ENCODE peak calls at places on chromosomes 3 and 15, in ten cellular contexts. One of them, this sample, is unnamed.

GRCh38 chr15:68743256-68743655 is 77.4 kb downstream of the ANP32A start:
- DNase-seq in small intestine: no peak
- DNase-seq in GM12865: no peak
- DNase-seq in coronary artery: no peak
- DNase-seq in T-cell: no peak
- DNase-seq in NAMALWA: no peak
- DNase-seq in pancreas: no peak
- DNase-seq in Calu3: no peak
- DNase-seq in H54: no peak
- DNase-seq in T47D: no peak
- DNase-seq in this sample: no peak

GRCh38 chr3:152430223-152431002 is 161.7 kb downstream of the MBNL1 start:
- DNase-seq in small intestine: no peak
- DNase-seq in GM12865: no peak
- DNase-seq in coronary artery: no peak
- DNase-seq in T-cell: no peak
- DNase-seq in NAMALWA: no peak
- DNase-seq in pancreas: no peak
- DNase-seq in Calu3: no peak
- DNase-seq in H54: no peak
- DNase-seq in T47D: no peak
- DNase-seq in this sample: peak; percentile 84

GRCh38 chr15:87743557-87743956 is 513.0 kb downstream of the NTRK3 start:
- DNase-seq in small intestine: no peak
- DNase-seq in GM12865: no peak
- DNase-seq in coronary artery: no peak
- DNase-seq in T-cell: no peak
- DNase-seq in NAMALWA: no peak
- DNase-seq in pancreas: no peak
- DNase-seq in Calu3: no peak
- DNase-seq in H54: no peak
- DNase-seq in T47D: no peak
- DNase-seq in this sample: peak; percentile 13

GRCh38 chr15:41231536-41231935 is 468 bp downstream of the CHP1 start:
- DNase-seq in small intestine: no peak
- DNase-seq in GM12865: no peak
- DNase-seq in coronary artery: no peak
- DNase-seq in T-cell: no peak
- DNase-seq in NAMALWA: no peak
- DNase-seq in pancreas: no peak
- DNase-seq in Calu3: no peak
- DNase-seq in H54: no peak
- DNase-seq in T47D: no peak
- DNase-seq in this sample: no peak

GRCh38 chr3:42159706-42160472 is 68.7 kb downstream of the TRAK1 start:
- DNase-seq in small intestine: peak; percentile 96
- DNase-seq in GM12865: peak; percentile 79
- DNase-seq in coronary artery: no peak
- DNase-seq in T-cell: peak; percentile 36
- DNase-seq in NAMALWA: no peak
- DNase-seq in pancreas: peak; percentile 72
- DNase-seq in Calu3: peak; percentile 88
- DNase-seq in H54: no peak
- DNase-seq in T47D: peak; percentile 87
- DNase-seq in this sample: peak; percentile 38

GRCh38 chr3:116444099-116444700 is 1.1 kb downstream of the LSAMP start:
- DNase-seq in small intestine: no peak
- DNase-seq in GM12865: no peak
- DNase-seq in coronary artery: no peak
- DNase-seq in T-cell: no peak
- DNase-seq in NAMALWA: no peak
- DNase-seq in pancreas: no peak
- DNase-seq in Calu3: no peak
- DNase-seq in H54: no peak
- DNase-seq in T47D: no peak
- DNase-seq in this sample: peak; percentile 3

GRCh38 chr3:126311338-126311978 is 45.8 kb downstream of the KLF15 start:
- DNase-seq in small intestine: no peak
- DNase-seq in GM12865: no peak
- DNase-seq in coronary artery: no peak
- DNase-seq in T-cell: no peak
- DNase-seq in NAMALWA: no peak
- DNase-seq in pancreas: no peak
- DNase-seq in Calu3: no peak
- DNase-seq in H54: no peak
- DNase-seq in T47D: no peak
- DNase-seq in this sample: no peak

GRCh38 chr15:85692873-85693272 is 101.9 kb downstream of the KLHL25 start:
- DNase-seq in small intestine: peak; percentile 35
- DNase-seq in GM12865: peak; percentile 92
- DNase-seq in coronary artery: no peak
- DNase-seq in T-cell: no peak
- DNase-seq in NAMALWA: peak; percentile 58
- DNase-seq in pancreas: no peak
- DNase-seq in Calu3: no peak
- DNase-seq in H54: no peak
- DNase-seq in T47D: no peak
- DNase-seq in this sample: no peak

GRCh38 chr3:183028416-183028815 is 48.1 kb upstream of the DCUN1D1 start:
- DNase-seq in small intestine: no peak
- DNase-seq in GM12865: no peak
- DNase-seq in coronary artery: no peak
- DNase-seq in T-cell: no peak
- DNase-seq in NAMALWA: no peak
- DNase-seq in pancreas: no peak
- DNase-seq in Calu3: no peak
- DNase-seq in H54: no peak
- DNase-seq in T47D: no peak
- DNase-seq in this sample: no peak

GRCh38 chr15:23422099-23422945 is 24.7 kb downstream of the GOLGA6L2 start:
- DNase-seq in small intestine: no peak
- DNase-seq in GM12865: no peak
- DNase-seq in coronary artery: no peak
- DNase-seq in T-cell: no peak
- DNase-seq in NAMALWA: no peak
- DNase-seq in pancreas: no peak
- DNase-seq in Calu3: no peak
- DNase-seq in H54: no peak
- DNase-seq in T47D: no peak
- DNase-seq in this sample: peak; percentile 10

GRCh38 chr3:108218811-108219210 is 3.4 kb downstream of the IFT57 start:
- DNase-seq in small intestine: no peak
- DNase-seq in GM12865: no peak
- DNase-seq in coronary artery: no peak
- DNase-seq in T-cell: no peak
- DNase-seq in NAMALWA: no peak
- DNase-seq in pancreas: no peak
- DNase-seq in Calu3: no peak
- DNase-seq in H54: no peak
- DNase-seq in T47D: no peak
- DNase-seq in this sample: peak; percentile 56

GRCh38 chr15:31365655-31366127 is 39.1 kb downstream of the KLF13 start:
- DNase-seq in small intestine: peak; percentile 98
- DNase-seq in GM12865: peak; percentile 75
- DNase-seq in coronary artery: peak; percentile 99
- DNase-seq in T-cell: peak; percentile 79
- DNase-seq in NAMALWA: peak; percentile 89
- DNase-seq in pancreas: peak; percentile 98
- DNase-seq in Calu3: no peak
- DNase-seq in H54: no peak
- DNase-seq in T47D: peak; percentile 23
- DNase-seq in this sample: peak; percentile 85

GRCh38 chr3:30145281-30145680 is 461.1 kb upstream of the TGFBR2 start:
- DNase-seq in small intestine: no peak
- DNase-seq in GM12865: no peak
- DNase-seq in coronary artery: no peak
- DNase-seq in T-cell: no peak
- DNase-seq in NAMALWA: no peak
- DNase-seq in pancreas: no peak
- DNase-seq in Calu3: peak; percentile 10
- DNase-seq in H54: no peak
- DNase-seq in T47D: no peak
- DNase-seq in this sample: no peak

GRCh38 chr3:140822381-140823047 is 119.1 kb upstream of the SLC25A36 start:
- DNase-seq in small intestine: no peak
- DNase-seq in GM12865: no peak
- DNase-seq in coronary artery: no peak
- DNase-seq in T-cell: no peak
- DNase-seq in NAMALWA: peak; percentile 6
- DNase-seq in pancreas: no peak
- DNase-seq in Calu3: no peak
- DNase-seq in H54: no peak
- DNase-seq in T47D: no peak
- DNase-seq in this sample: peak; percentile 8

GRCh38 chr3:105656607-105657504 is 212.0 kb downstream of the CBLB start:
- DNase-seq in small intestine: peak; percentile 31
- DNase-seq in GM12865: no peak
- DNase-seq in coronary artery: no peak
- DNase-seq in T-cell: no peak
- DNase-seq in NAMALWA: no peak
- DNase-seq in pancreas: no peak
- DNase-seq in Calu3: no peak
- DNase-seq in H54: no peak
- DNase-seq in T47D: no peak
- DNase-seq in this sample: no peak

GRCh38 chr15:88231909-88232308 is 24.6 kb downstream of the NTRK3 start:
- DNase-seq in small intestine: no peak
- DNase-seq in GM12865: no peak
- DNase-seq in coronary artery: peak; percentile 63
- DNase-seq in T-cell: no peak
- DNase-seq in NAMALWA: no peak
- DNase-seq in pancreas: no peak
- DNase-seq in Calu3: no peak
- DNase-seq in H54: no peak
- DNase-seq in T47D: no peak
- DNase-seq in this sample: no peak

GRCh38 chr3:193946945-193947344 is 189.0 kb upstream of the HES1 start:
- DNase-seq in small intestine: peak; percentile 53
- DNase-seq in GM12865: no peak
- DNase-seq in coronary artery: no peak
- DNase-seq in T-cell: no peak
- DNase-seq in NAMALWA: no peak
- DNase-seq in pancreas: no peak
- DNase-seq in Calu3: peak; percentile 72
- DNase-seq in H54: no peak
- DNase-seq in T47D: no peak
- DNase-seq in this sample: no peak

GRCh38 chr3:187844708-187845107 is 99.4 kb upstream of the BCL6 start:
- DNase-seq in small intestine: no peak
- DNase-seq in GM12865: no peak
- DNase-seq in coronary artery: no peak
- DNase-seq in T-cell: no peak
- DNase-seq in NAMALWA: no peak
- DNase-seq in pancreas: no peak
- DNase-seq in Calu3: no peak
- DNase-seq in H54: no peak
- DNase-seq in T47D: no peak
- DNase-seq in this sample: no peak

GRCh38 chr3:185511711-185512110 is 12.9 kb upstream of the TMEM41A start:
- DNase-seq in small intestine: peak; percentile 75
- DNase-seq in GM12865: no peak
- DNase-seq in coronary artery: no peak
- DNase-seq in T-cell: no peak
- DNase-seq in NAMALWA: no peak
- DNase-seq in pancreas: no peak
- DNase-seq in Calu3: no peak
- DNase-seq in H54: no peak
- DNase-seq in T47D: no peak
- DNase-seq in this sample: no peak

GRCh38 chr3:21672303-21672702 is 78.7 kb downstream of the ZNF385D start:
- DNase-seq in small intestine: peak; percentile 1
- DNase-seq in GM12865: no peak
- DNase-seq in coronary artery: no peak
- DNase-seq in T-cell: no peak
- DNase-seq in NAMALWA: no peak
- DNase-seq in pancreas: no peak
- DNase-seq in Calu3: peak; percentile 3
- DNase-seq in H54: peak; percentile 30
- DNase-seq in T47D: no peak
- DNase-seq in this sample: peak; percentile 63